ENCODE peak calls at places on chromosomes 12 and 14, in seven cellular contexts. U, H, V, M, F, R and K are unnamed samples.

GRCh38 chr12:121575952-121576615 is 4.7 kb downstream of the KDM2B start:
- DNase-seq in U (no peak), H (no peak), V (no peak), M (no peak), F (no peak), R (no peak), K (no peak)

GRCh38 chr12:10247659-10248058 is 35.0 kb downstream of the GABARAPL1 start:
- DNase-seq in U (no peak), H (no peak), V (no peak), M (no peak), F (no peak), R (no peak), K (no peak)

GRCh38 chr12:4220489-4220888 is 53.1 kb upstream of the CCND2 start:
- DNase-seq in U (no peak), H (no peak), V (no peak), M (no peak), F (no peak), R (no peak), K (no peak)

GRCh38 chr14:103073367-103073875 is 10.6 kb upstream of the LBHD2 start:
- DNase-seq in U (no peak), H (no peak), V (no peak), M (no peak), F (no peak), R (no peak), K (no peak)

GRCh38 chr14:60327447-60328331 is 78.7 kb downstream of the PPM1A start:
- DNase-seq in U (peak), H (no peak), V (peak), M (peak), F (peak), R (no peak), K (no peak)

GRCh38 chr14:75184447-75184846 is 8.0 kb upstream of the TMED10 start:
- DNase-seq in U (peak), H (peak), V (no peak), M (no peak), F (no peak), R (no peak), K (no peak)

GRCh38 chr14:103091883-103092222 is 2.7 kb upstream of the EXOC3L4 start:
- DNase-seq in U (no peak), H (no peak), V (no peak), M (no peak), F (no peak), R (no peak), K (no peak)

GRCh38 chr12:76738824-76739579 is 24.9 kb upstream of the ZDHHC17 start:
- DNase-seq in U (no peak), H (no peak), V (no peak), M (no peak), F (peak), R (no peak), K (no peak)

GRCh38 chr12:92289611-92290010 is 144.0 kb upstream of the BTG1 start:
- DNase-seq in U (no peak), H (no peak), V (no peak), M (no peak), F (no peak), R (no peak), K (no peak)

GRCh38 chr14:103433902-103434563 is 48.8 kb downstream of the MARK3 start:
- DNase-seq in U (no peak), H (no peak), V (no peak), M (no peak), F (no peak), R (no peak), K (no peak)

GRCh38 chr12:29726321-29726692 is 57.4 kb downstream of the TMTC1 start:
- DNase-seq in U (peak), H (no peak), V (no peak), M (peak), F (no peak), R (no peak), K (no peak)